ENCODE peak calls at places on chromosomes 11 and 22, in four cellular contexts. G is fibroblast of lung, P is HCT116, N is hepatocyte. V is an unnamed sample. For H3K4me1, the result is how much of the 10 kb centered on the place peaks cover.

GRCh38 chr11:64723117-64723906 is at the start of gene NRXN2:
- DNase-seq in P (peak), N (peak), G (peak), V (peak)

GRCh38 chr11:84780689-84781293 is 846.4 kb downstream of the DLG2 start:
- DNase-seq in P (peak), G (peak), N (peak), V (peak)

GRCh38 chr11:14393889-14394288 is 34.9 kb upstream of the RRAS2 start:
- DNase-seq in N (no peak), P (no peak), G (no peak), V (no peak)

GRCh38 chr11:3905080-3905953 is 49.9 kb downstream of the STIM1 start:
- DNase-seq in G (peak), P (peak), N (peak), V (peak)

GRCh38 chr11:64306876-64307622 is 1.7 kb downstream of the ESRRA start:
- DNase-seq in N (peak), G (no peak), P (no peak), V (no peak)

GRCh38 chr11:118914178-118914918 is 11.4 kb downstream of the BCL9L start:
- DNase-seq in G (peak), N (no peak), P (no peak), V (peak)

GRCh38 chr22:18091916-18092526 is 14.2 kb downstream of the PEX26 start:
- DNase-seq in G (peak), P (no peak), N (peak), V (peak)

GRCh38 chr11:17845431-17845881 is 110.9 kb downstream of the KCNC1 start:
- DNase-seq in N (no peak), G (peak), P (no peak), V (peak)

GRCh38 chr11:112024178-112024777 is 930 bp upstream of the DLAT start:
- DNase-seq in N (no peak), P (no peak), G (no peak), V (no peak)

GRCh38 chr11:108597736-108598355 is 4.3 kb upstream of the EXPH5 start:
- DNase-seq in N (no peak), P (no peak), G (peak), V (no peak)

GRCh38 chr11:61011950-61012830 is 40.7 kb downstream of the CD6 start:
- DNase-seq in P (no peak), N (no peak), G (peak), V (peak)

DNA sequence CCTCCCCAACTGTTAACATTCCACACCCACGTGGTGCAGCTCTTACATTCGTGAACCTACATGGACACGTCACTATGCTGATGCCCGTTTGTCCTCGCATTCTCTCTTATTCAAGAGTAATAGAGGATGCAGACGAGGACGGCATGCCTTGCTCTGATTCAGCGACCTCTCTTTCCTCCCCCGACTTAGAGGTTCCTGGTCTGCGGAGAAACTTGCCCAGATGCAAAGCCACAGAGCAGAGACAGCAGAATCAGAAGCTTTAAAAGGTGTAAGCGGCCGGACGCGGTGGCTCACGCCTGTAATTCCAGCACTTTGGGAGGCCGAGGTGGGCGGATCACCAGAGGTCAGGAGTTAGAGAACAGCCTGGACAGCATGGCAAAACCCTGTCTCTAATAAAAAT is 288.0 kb downstream of the NTM start:
- DNase-seq in G (peak), N (no peak), P (no peak), V (peak)
- H3K4me1 ChIP-seq in G (under half), N (under half), P (under half), V (under half)

DNA sequence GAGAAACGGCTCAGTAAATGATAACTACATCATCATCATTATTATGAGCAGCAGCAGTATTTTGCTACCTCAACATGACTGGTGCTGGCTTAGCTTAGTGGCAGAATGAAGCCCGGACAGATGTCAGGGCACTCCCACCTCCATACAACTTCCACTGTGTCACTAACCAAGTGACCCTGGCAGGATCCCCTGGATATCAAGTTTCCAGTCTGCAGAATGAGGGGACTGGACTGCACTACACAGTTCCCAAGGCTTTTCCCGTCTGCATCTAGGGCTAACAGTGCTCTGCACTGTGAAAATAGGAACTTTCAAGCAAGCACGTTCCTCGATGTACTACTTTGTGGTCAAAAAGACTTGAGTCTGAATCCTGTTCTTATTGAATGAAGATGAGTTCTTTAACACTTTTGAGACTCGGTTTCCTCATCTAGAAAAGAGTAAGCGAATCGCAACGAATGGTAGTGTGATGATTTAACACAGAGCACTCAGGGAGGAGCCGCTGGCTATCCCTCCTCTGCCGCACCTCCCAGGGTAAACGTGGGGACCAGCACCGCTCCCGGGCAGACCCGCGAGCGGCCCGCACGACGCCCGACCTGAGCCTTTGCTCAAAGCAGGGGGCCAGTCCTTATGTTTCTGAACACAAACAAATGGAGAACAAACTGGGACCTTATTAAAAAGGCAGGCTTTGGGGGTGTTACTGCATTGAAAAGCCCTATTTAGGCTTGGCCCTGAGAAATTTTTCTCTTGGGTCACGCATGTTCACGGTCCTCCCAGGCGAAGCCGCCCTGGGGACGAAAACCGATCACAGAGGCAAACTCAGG is 910 bp downstream of the CLTCL1 start:
- DNase-seq in G (no peak), N (no peak), P (no peak), V (no peak)
- TF ChIP-seq EZH2 in G (no peak), N (no peak), P (no peak), V (no peak)

GRCh38 chr11:1880746-1881441 is 10.8 kb downstream of the PRR33 start:
- DNase-seq in N (no peak), G (no peak), P (no peak), V (no peak)

GRCh38 chr11:1879941-1880720 is 11.6 kb downstream of the PRR33 start:
- DNase-seq in N (peak), G (peak), P (no peak), V (peak)

GRCh38 chr11:1882265-1883238 is 9.1 kb downstream of the PRR33 start:
- DNase-seq in P (peak), G (peak), N (peak), V (peak)

GRCh38 chr11:1883342-1884122 is 8.2 kb downstream of the PRR33 start:
- DNase-seq in P (no peak), G (no peak), N (no peak), V (no peak)

DNA sequence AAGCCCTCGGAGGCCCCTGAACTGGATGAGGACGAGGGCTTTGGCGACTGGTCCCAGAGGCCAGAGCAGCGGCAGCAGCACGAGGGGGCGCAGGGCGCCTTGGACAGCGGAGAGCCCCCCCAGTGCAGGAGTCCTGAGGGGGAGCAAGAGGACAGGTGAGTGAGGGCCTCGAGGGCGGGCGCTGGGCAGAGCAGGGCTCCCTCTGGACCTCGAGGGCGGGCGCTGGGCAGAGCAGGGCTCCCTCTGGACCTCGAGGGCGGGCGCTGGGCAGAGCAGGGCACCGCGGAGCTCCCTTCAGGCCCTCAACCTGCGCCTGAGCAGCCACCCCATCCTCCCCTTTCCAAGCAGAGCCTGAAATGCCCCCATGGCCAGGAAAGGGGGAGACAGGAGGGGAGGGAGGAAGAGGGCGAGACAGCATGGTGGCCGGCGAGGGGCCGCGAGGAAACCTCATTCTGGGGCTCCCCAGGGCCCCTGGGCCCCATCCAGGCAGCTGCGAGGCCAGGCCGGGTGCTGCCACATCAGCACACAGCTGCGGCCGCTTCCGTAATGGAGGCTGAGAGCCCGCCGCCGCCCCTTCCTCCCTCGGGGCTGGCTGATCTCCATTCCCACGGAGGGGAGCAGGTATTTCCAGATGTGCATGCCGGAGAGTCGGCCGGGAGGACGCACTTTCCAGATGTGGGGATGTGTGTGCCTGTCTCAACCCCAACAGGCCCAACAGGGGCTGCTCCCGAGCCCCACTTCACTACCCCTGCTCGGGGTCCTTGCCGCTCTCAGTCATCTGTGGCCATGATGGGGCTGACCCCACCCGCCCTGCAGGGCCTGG is 10.0 kb downstream of the PRR33 start:
- DNase-seq in N (no peak), G (no peak), P (no peak), V (no peak)
- H3K4me1 ChIP-seq in N (under half), G (under half), P (under half), V (under half)

GRCh38 chr22:42719656-42720262 is 911 bp downstream of the A4GALT start:
- DNase-seq in N (no peak), G (no peak), P (no peak), V (no peak)

GRCh38 chr22:42719133-42719532 is 1.5 kb downstream of the A4GALT start:
- DNase-seq in P (no peak), N (no peak), G (no peak), V (no peak)

GRCh38 chr22:42720263-42721044 is at the start of gene A4GALT:
- DNase-seq in G (no peak), N (peak), P (no peak), V (no peak)

GRCh38 chr22:42724062-42724461 is 3.4 kb upstream of the A4GALT start:
- DNase-seq in G (no peak), N (no peak), P (no peak), V (no peak)

DNA sequence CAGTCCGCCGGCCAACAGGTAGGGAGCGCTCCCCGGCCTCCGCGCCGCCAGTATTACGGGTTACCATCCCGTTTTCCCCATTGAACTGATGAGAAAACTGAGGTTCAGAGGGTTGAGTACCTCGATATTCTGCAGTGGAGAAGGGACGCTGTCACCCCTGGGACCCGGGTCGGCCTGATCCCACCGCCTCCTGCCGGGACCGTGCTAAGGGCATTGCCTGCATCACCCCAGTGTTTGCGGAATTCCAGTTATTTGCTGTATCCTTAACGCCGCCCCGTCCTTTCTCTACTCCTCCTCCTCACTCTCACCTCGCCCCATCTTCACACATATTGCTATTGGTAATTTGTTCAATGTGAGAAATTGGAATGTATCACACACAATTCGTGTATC is 370 bp upstream of the A4GALT start:
- DNase-seq in G (no peak), P (no peak), N (no peak), V (no peak)
- TF ChIP-seq EZH2 in G (no peak), P (no peak), N (peak), V (peak)

DNA sequence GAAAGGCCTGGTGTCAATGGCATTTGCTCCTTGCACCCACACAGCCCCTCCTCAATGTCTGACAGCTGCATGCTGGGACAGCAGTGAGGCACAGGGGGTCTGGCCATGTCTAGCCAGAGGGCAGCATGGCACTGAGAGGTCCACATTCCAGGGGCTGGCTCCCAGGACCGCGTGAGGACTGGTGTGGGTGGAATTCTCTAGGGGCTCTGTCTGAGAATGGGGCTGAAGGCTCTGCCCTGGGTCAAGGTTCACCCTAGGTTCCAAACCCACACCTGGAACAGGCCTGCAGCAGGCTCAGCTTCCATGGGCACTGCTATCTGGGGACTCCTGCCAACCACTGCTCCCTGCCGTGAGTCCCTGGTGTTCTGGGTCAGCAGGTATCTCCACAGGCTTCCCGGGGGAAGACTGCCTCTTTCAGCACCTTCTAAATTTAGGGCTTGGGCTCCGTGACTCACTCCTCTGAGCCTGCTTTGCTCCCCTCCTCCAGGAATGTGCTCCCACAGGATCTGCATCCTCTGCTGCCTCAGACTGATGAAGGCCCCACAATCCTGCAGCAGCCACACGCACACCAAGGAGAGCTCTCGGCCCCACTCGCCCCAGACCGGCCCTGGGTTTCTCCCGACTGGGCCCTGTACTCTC is 4.2 kb downstream of the STARD10 start:
- DNase-seq in N (no peak), G (peak), P (no peak), V (peak)
- H3K4me1 ChIP-seq in N (under half), G (under half), P (under half), V (under half)

DNA sequence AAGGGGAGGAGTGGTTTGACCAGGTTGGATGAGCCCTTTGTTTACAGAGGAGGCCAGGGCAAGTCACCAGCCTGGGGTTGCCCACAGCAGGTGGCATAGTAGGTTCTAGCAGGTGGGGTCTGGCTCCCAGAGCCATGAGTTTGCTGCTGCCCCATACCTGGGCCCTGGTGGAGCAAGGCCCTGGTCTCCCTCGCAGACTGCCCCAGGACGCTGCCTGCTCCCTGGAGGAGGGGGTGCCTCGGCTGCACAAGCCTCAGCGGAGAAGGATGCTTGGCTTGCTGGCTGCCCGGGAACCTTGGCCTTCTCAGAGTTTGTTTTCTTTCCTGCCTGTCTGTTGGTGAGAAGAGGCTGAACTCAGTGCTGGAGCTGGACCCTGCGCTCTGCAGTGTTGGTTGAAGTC is 54.9 kb downstream of the LRP5 start:
- DNase-seq in P (no peak), G (no peak), N (no peak), V (no peak)
- TF ChIP-seq EZH2 in P (no peak), G (no peak), N (no peak), V (no peak)

V was measured in astrocyte.